ENCODE peak calls at places on chromosome 9, in seven cellular contexts. One of them, this sample, is unnamed. For H3K4me1 and H3K36me3, the result is how much of the 10 kb centered on the place peaks cover.

GRCh38 chr9:13552606-13553215 is 273.2 kb upstream of the MPDZ start:
- DNase-seq in cardiac muscle cell: no peak
- DNase-seq in fibroblast of lung: no peak
- DNase-seq in stomach: no peak
- DNase-seq in CD8-positive, alpha-beta T cell: no peak
- DNase-seq in lung: no peak
- DNase-seq in left ventricle myocardium inferior: no peak
- DNase-seq in this sample: no peak

GRCh38 chr9:127846451-127847154 is 7.9 kb downstream of the ENG start:
- DNase-seq in cardiac muscle cell: no peak
- DNase-seq in lung: no peak
- DNase-seq in stomach: no peak
- DNase-seq in left ventricle myocardium inferior: peak
- DNase-seq in fibroblast of lung: no peak
- DNase-seq in CD8-positive, alpha-beta T cell: no peak
- DNase-seq in this sample: no peak

GRCh38 chr9:72930828-72931227 is 22.0 kb downstream of the ALDH1A1 start:
- DNase-seq in stomach: no peak
- DNase-seq in cardiac muscle cell: no peak
- DNase-seq in fibroblast of lung: no peak
- DNase-seq in lung: no peak
- DNase-seq in left ventricle myocardium inferior: no peak
- DNase-seq in CD8-positive, alpha-beta T cell: no peak
- DNase-seq in this sample: no peak

GRCh38 chr9:100428871-100429654 is 2.1 kb downstream of the MSANTD3 start:
- DNase-seq in lung: no peak
- DNase-seq in left ventricle myocardium inferior: no peak
- DNase-seq in stomach: no peak
- DNase-seq in CD8-positive, alpha-beta T cell: no peak
- DNase-seq in cardiac muscle cell: no peak
- DNase-seq in fibroblast of lung: peak
- DNase-seq in this sample: no peak

GRCh38 chr9:125513634-125514413 is 193.2 kb downstream of the MAPKAP1 start:
- DNase-seq in CD8-positive, alpha-beta T cell: no peak
- DNase-seq in left ventricle myocardium inferior: peak
- DNase-seq in fibroblast of lung: peak
- DNase-seq in stomach: peak
- DNase-seq in cardiac muscle cell: no peak
- DNase-seq in lung: peak
- DNase-seq in this sample: peak

GRCh38 chr9:110255064-110255416 is 1.3 kb downstream of the TXN start:
- DNase-seq in CD8-positive, alpha-beta T cell: no peak
- DNase-seq in stomach: no peak
- DNase-seq in fibroblast of lung: no peak
- DNase-seq in left ventricle myocardium inferior: no peak
- DNase-seq in cardiac muscle cell: peak
- DNase-seq in lung: no peak
- DNase-seq in this sample: peak

GRCh38 chr9:92738661-92739081 is 26.0 kb downstream of the BICD2 start:
- DNase-seq in cardiac muscle cell: no peak
- DNase-seq in stomach: peak
- DNase-seq in CD8-positive, alpha-beta T cell: no peak
- DNase-seq in fibroblast of lung: no peak
- DNase-seq in lung: no peak
- DNase-seq in left ventricle myocardium inferior: no peak
- DNase-seq in this sample: no peak

GRCh38 chr9:33418090-33418489 is 15.7 kb upstream of the AQP7 start:
- DNase-seq in fibroblast of lung: no peak
- DNase-seq in stomach: no peak
- DNase-seq in left ventricle myocardium inferior: no peak
- DNase-seq in cardiac muscle cell: no peak
- DNase-seq in lung: no peak
- DNase-seq in CD8-positive, alpha-beta T cell: no peak
- DNase-seq in this sample: no peak

GRCh38 chr9:79572891-79573696 is 1.3 kb downstream of the TLE4 start:
- DNase-seq in CD8-positive, alpha-beta T cell: peak
- DNase-seq in left ventricle myocardium inferior: peak
- DNase-seq in fibroblast of lung: peak
- DNase-seq in lung: peak
- DNase-seq in cardiac muscle cell: peak
- DNase-seq in stomach: peak
- DNase-seq in this sample: peak

GRCh38 chr9:130287736-130288135 is 22.2 kb downstream of the HMCN2 start:
- DNase-seq in stomach: no peak
- DNase-seq in lung: no peak
- DNase-seq in left ventricle myocardium inferior: no peak
- DNase-seq in cardiac muscle cell: peak
- DNase-seq in CD8-positive, alpha-beta T cell: no peak
- DNase-seq in fibroblast of lung: no peak
- DNase-seq in this sample: no peak

GRCh38 chr9:34684145-34684544 is 6.9 kb downstream of the CCL19 start:
- DNase-seq in CD8-positive, alpha-beta T cell: no peak
- DNase-seq in lung: no peak
- DNase-seq in left ventricle myocardium inferior: no peak
- DNase-seq in cardiac muscle cell: no peak
- DNase-seq in stomach: no peak
- DNase-seq in fibroblast of lung: no peak
- DNase-seq in this sample: no peak

GRCh38 chr9:87260171-87260570 is 237.5 kb upstream of the DAPK1 start:
- DNase-seq in lung: no peak
- DNase-seq in fibroblast of lung: no peak
- DNase-seq in CD8-positive, alpha-beta T cell: no peak
- DNase-seq in left ventricle myocardium inferior: no peak
- DNase-seq in cardiac muscle cell: no peak
- DNase-seq in stomach: no peak
- DNase-seq in this sample: no peak

GRCh38 chr9:34027845-34028574 is 20.7 kb downstream of the UBAP2 start:
- DNase-seq in CD8-positive, alpha-beta T cell: no peak
- DNase-seq in left ventricle myocardium inferior: no peak
- DNase-seq in lung: no peak
- DNase-seq in fibroblast of lung: no peak
- DNase-seq in cardiac muscle cell: no peak
- DNase-seq in stomach: no peak
- DNase-seq in this sample: no peak

GRCh38 chr9:38228331-38229122 is 159.5 kb upstream of the SHB start:
- DNase-seq in stomach: no peak
- DNase-seq in lung: no peak
- DNase-seq in fibroblast of lung: no peak
- DNase-seq in CD8-positive, alpha-beta T cell: no peak
- DNase-seq in left ventricle myocardium inferior: no peak
- DNase-seq in cardiac muscle cell: no peak
- DNase-seq in this sample: no peak

GRCh38 chr9:8486095-8486494 is 686.5 kb upstream of the DMAC1 start:
- DNase-seq in lung: no peak
- DNase-seq in stomach: peak
- DNase-seq in CD8-positive, alpha-beta T cell: no peak
- DNase-seq in fibroblast of lung: peak
- DNase-seq in left ventricle myocardium inferior: no peak
- DNase-seq in cardiac muscle cell: peak
- DNase-seq in this sample: peak

GRCh38 chr9:2489838-2490314 is 131.7 kb upstream of the VLDLR start:
- DNase-seq in CD8-positive, alpha-beta T cell: no peak
- DNase-seq in left ventricle myocardium inferior: no peak
- DNase-seq in lung: no peak
- DNase-seq in fibroblast of lung: peak
- DNase-seq in cardiac muscle cell: no peak
- DNase-seq in stomach: no peak
- DNase-seq in this sample: no peak

GRCh38 chr9:120689860-120690259 is 24.4 kb downstream of the MEGF9 start:
- DNase-seq in fibroblast of lung: peak
- DNase-seq in stomach: no peak
- DNase-seq in CD8-positive, alpha-beta T cell: no peak
- DNase-seq in lung: no peak
- DNase-seq in cardiac muscle cell: no peak
- DNase-seq in left ventricle myocardium inferior: no peak
- DNase-seq in this sample: no peak

GRCh38 chr9:133612051-133612450 is 2.9 kb upstream of the FAM163B start:
- DNase-seq in CD8-positive, alpha-beta T cell: no peak
- DNase-seq in cardiac muscle cell: no peak
- DNase-seq in stomach: no peak
- DNase-seq in lung: no peak
- DNase-seq in fibroblast of lung: no peak
- DNase-seq in left ventricle myocardium inferior: no peak
- DNase-seq in this sample: no peak

GRCh38 chr9:9942764-9943424 is 669.9 kb downstream of the PTPRD start:
- DNase-seq in left ventricle myocardium inferior: peak
- DNase-seq in cardiac muscle cell: peak
- DNase-seq in lung: peak
- DNase-seq in fibroblast of lung: peak
- DNase-seq in CD8-positive, alpha-beta T cell: peak
- DNase-seq in stomach: peak
- DNase-seq in this sample: peak

GRCh38 chr9:136010615-136011341 is 49.6 kb upstream of the UBAC1 start:
- DNase-seq in stomach: no peak
- DNase-seq in CD8-positive, alpha-beta T cell: no peak
- DNase-seq in lung: no peak
- DNase-seq in left ventricle myocardium inferior: peak
- DNase-seq in fibroblast of lung: no peak
- DNase-seq in cardiac muscle cell: no peak
- DNase-seq in this sample: no peak

GRCh38 chr9:110440161-110440560 is 102.5 kb upstream of the TXNDC8 start:
- DNase-seq in lung: no peak
- DNase-seq in fibroblast of lung: peak
- DNase-seq in left ventricle myocardium inferior: no peak
- DNase-seq in cardiac muscle cell: no peak
- DNase-seq in CD8-positive, alpha-beta T cell: no peak
- DNase-seq in stomach: no peak
- DNase-seq in this sample: no peak

GRCh38 chr9:79685576-79685975 is 113.8 kb downstream of the TLE4 start:
- DNase-seq in fibroblast of lung: peak
- DNase-seq in left ventricle myocardium inferior: no peak
- DNase-seq in stomach: no peak
- DNase-seq in cardiac muscle cell: no peak
- DNase-seq in CD8-positive, alpha-beta T cell: no peak
- DNase-seq in lung: no peak
- DNase-seq in this sample: no peak

GRCh38 chr9:122016309-122016708 is 76.8 kb downstream of the TTLL11 start:
- DNase-seq in lung: no peak
- DNase-seq in left ventricle myocardium inferior: no peak
- DNase-seq in cardiac muscle cell: no peak
- DNase-seq in CD8-positive, alpha-beta T cell: no peak
- DNase-seq in fibroblast of lung: no peak
- DNase-seq in stomach: no peak
- DNase-seq in this sample: no peak

GRCh38 chr9:111598730-111599091 is 736 bp downstream of the PTGR1 start:
- DNase-seq in stomach: peak
- DNase-seq in fibroblast of lung: peak
- DNase-seq in CD8-positive, alpha-beta T cell: no peak
- DNase-seq in lung: peak
- DNase-seq in left ventricle myocardium inferior: peak
- DNase-seq in cardiac muscle cell: peak
- DNase-seq in this sample: no peak

GRCh38 chr9:90870646-90871326 is 69.2 kb downstream of the SYK start:
- DNase-seq in fibroblast of lung: peak
- DNase-seq in stomach: peak
- DNase-seq in cardiac muscle cell: peak
- DNase-seq in CD8-positive, alpha-beta T cell: no peak
- DNase-seq in lung: peak
- DNase-seq in left ventricle myocardium inferior: no peak
- DNase-seq in this sample: peak

GRCh38 chr9:127634021-127634420 is 21.9 kb downstream of the STXBP1 start:
- DNase-seq in left ventricle myocardium inferior: peak
- DNase-seq in fibroblast of lung: no peak
- DNase-seq in lung: no peak
- DNase-seq in stomach: no peak
- DNase-seq in CD8-positive, alpha-beta T cell: no peak
- DNase-seq in cardiac muscle cell: no peak
- DNase-seq in this sample: no peak

GRCh38 chr9:131672451-131672850 is 67.4 kb downstream of the RAPGEF1 start:
- DNase-seq in cardiac muscle cell: no peak
- DNase-seq in CD8-positive, alpha-beta T cell: no peak
- DNase-seq in left ventricle myocardium inferior: no peak
- DNase-seq in stomach: no peak
- DNase-seq in lung: no peak
- DNase-seq in fibroblast of lung: no peak
- DNase-seq in this sample: no peak
- H3K4me1 ChIP-seq in cardiac muscle cell: under half
- H3K4me1 ChIP-seq in CD8-positive, alpha-beta T cell: half or more
- H3K4me1 ChIP-seq in left ventricle myocardium inferior: half or more
- H3K4me1 ChIP-seq in stomach: half or more
- H3K4me1 ChIP-seq in lung: half or more
- H3K4me1 ChIP-seq in fibroblast of lung: under half
- H3K4me1 ChIP-seq in this sample: under half

GRCh38 chr9:137588311-137588710 is 2.0 kb downstream of the ZMYND19 start:
- DNase-seq in stomach: no peak
- DNase-seq in CD8-positive, alpha-beta T cell: no peak
- DNase-seq in fibroblast of lung: no peak
- DNase-seq in lung: no peak
- DNase-seq in cardiac muscle cell: no peak
- DNase-seq in left ventricle myocardium inferior: no peak
- DNase-seq in this sample: peak
- H3K36me3 ChIP-seq in stomach: under half
- H3K36me3 ChIP-seq in CD8-positive, alpha-beta T cell: under half
- H3K36me3 ChIP-seq in fibroblast of lung: under half
- H3K36me3 ChIP-seq in lung: under half
- H3K36me3 ChIP-seq in cardiac muscle cell: under half
- H3K36me3 ChIP-seq in left ventricle myocardium inferior: under half
- H3K36me3 ChIP-seq in this sample: under half

GRCh38 chr9:82492274-82492673 is 503.7 kb downstream of the SPATA31D1 start:
- DNase-seq in fibroblast of lung: no peak
- DNase-seq in left ventricle myocardium inferior: no peak
- DNase-seq in stomach: no peak
- DNase-seq in lung: no peak
- DNase-seq in cardiac muscle cell: no peak
- DNase-seq in CD8-positive, alpha-beta T cell: no peak
- DNase-seq in this sample: no peak

GRCh38 chr9:82498918-82499317 is 510.3 kb downstream of the SPATA31D1 start:
- DNase-seq in CD8-positive, alpha-beta T cell: no peak
- DNase-seq in lung: no peak
- DNase-seq in stomach: no peak
- DNase-seq in cardiac muscle cell: no peak
- DNase-seq in fibroblast of lung: peak
- DNase-seq in left ventricle myocardium inferior: no peak
- DNase-seq in this sample: no peak

GRCh38 chr9:82491604-82492003 is 503.0 kb downstream of the SPATA31D1 start:
- DNase-seq in lung: no peak
- DNase-seq in CD8-positive, alpha-beta T cell: no peak
- DNase-seq in stomach: no peak
- DNase-seq in fibroblast of lung: no peak
- DNase-seq in left ventricle myocardium inferior: no peak
- DNase-seq in cardiac muscle cell: no peak
- DNase-seq in this sample: no peak

GRCh38 chr9:82499337-82499736 is 510.8 kb downstream of the SPATA31D1 start:
- DNase-seq in lung: no peak
- DNase-seq in fibroblast of lung: no peak
- DNase-seq in cardiac muscle cell: no peak
- DNase-seq in left ventricle myocardium inferior: no peak
- DNase-seq in stomach: no peak
- DNase-seq in CD8-positive, alpha-beta T cell: no peak
- DNase-seq in this sample: no peak

GRCh38 chr9:82495884-82496777 is 507.6 kb downstream of the SPATA31D1 start:
- DNase-seq in CD8-positive, alpha-beta T cell: no peak
- DNase-seq in stomach: no peak
- DNase-seq in fibroblast of lung: no peak
- DNase-seq in lung: no peak
- DNase-seq in cardiac muscle cell: no peak
- DNase-seq in left ventricle myocardium inferior: peak
- DNase-seq in this sample: no peak
- H3K4me3 ChIP-seq in CD8-positive, alpha-beta T cell: no peak
- H3K4me3 ChIP-seq in stomach: no peak
- H3K4me3 ChIP-seq in fibroblast of lung: no peak
- H3K4me3 ChIP-seq in lung: no peak
- H3K4me3 ChIP-seq in cardiac muscle cell: no peak
- H3K4me3 ChIP-seq in left ventricle myocardium inferior: no peak
- H3K4me3 ChIP-seq in this sample: no peak

GRCh38 chr9:70119786-70120185 is 76.1 kb downstream of the MAMDC2 start:
- DNase-seq in fibroblast of lung: no peak
- DNase-seq in cardiac muscle cell: no peak
- DNase-seq in stomach: no peak
- DNase-seq in CD8-positive, alpha-beta T cell: no peak
- DNase-seq in left ventricle myocardium inferior: no peak
- DNase-seq in lung: no peak
- DNase-seq in this sample: no peak
- H3K4me1 ChIP-seq in fibroblast of lung: under half
- H3K4me1 ChIP-seq in cardiac muscle cell: under half
- H3K4me1 ChIP-seq in stomach: under half
- H3K4me1 ChIP-seq in CD8-positive, alpha-beta T cell: under half
- H3K4me1 ChIP-seq in left ventricle myocardium inferior: under half
- H3K4me1 ChIP-seq in lung: under half
- H3K4me1 ChIP-seq in this sample: under half

This sample was measured in pancreas.